ENCODE peak calls at places on chromosomes 1 and 21, in four cellular contexts. One of them, this sample, is unnamed.

GRCh38 chr1:198913667-198914066 is 274.8 kb downstream of the PTPRC start:
- DNase-seq in HL-60: no peak
- DNase-seq in K562: no peak
- DNase-seq in GM12878: no peak
- DNase-seq in this sample: no peak

GRCh38 chr1:116854294-116854693 is 55.4 kb upstream of the PTGFRN start:
- DNase-seq in HL-60: no peak
- DNase-seq in K562: no peak
- DNase-seq in GM12878: no peak
- DNase-seq in this sample: no peak

GRCh38 chr1:86015375-86015774 is 141.2 kb downstream of the COL24A1 start:
- DNase-seq in HL-60: no peak
- DNase-seq in K562: no peak
- DNase-seq in GM12878: no peak
- DNase-seq in this sample: no peak

GRCh38 chr1:58932820-58933598 is 149.2 kb upstream of the JUN start:
- DNase-seq in HL-60: peak
- DNase-seq in K562: no peak
- DNase-seq in GM12878: no peak
- DNase-seq in this sample: no peak

GRCh38 chr21:16195476-16195875 is 465.7 kb downstream of the USP25 start:
- DNase-seq in HL-60: no peak
- DNase-seq in K562: no peak
- DNase-seq in GM12878: no peak
- DNase-seq in this sample: no peak

GRCh38 chr1:26278835-26279597 is 870 bp upstream of the SH3BGRL3 start:
- DNase-seq in HL-60: no peak
- DNase-seq in K562: peak
- DNase-seq in GM12878: no peak
- DNase-seq in this sample: no peak

GRCh38 chr1:54850737-54851136 is 36.3 kb downstream of the DHCR24 start:
- DNase-seq in HL-60: no peak
- DNase-seq in K562: no peak
- DNase-seq in GM12878: no peak
- DNase-seq in this sample: no peak

GRCh38 chr21:33374080-33374873 is 28.9 kb upstream of the IFNGR2 start:
- DNase-seq in HL-60: no peak
- DNase-seq in K562: no peak
- DNase-seq in GM12878: no peak
- DNase-seq in this sample: no peak

GRCh38 chr1:226649780-226650179 is 89.3 kb downstream of the ITPKB start:
- DNase-seq in HL-60: no peak
- DNase-seq in K562: peak
- DNase-seq in GM12878: no peak
- DNase-seq in this sample: no peak

GRCh38 chr1:46517932-46518498 is 28.4 kb downstream of the DMBX1 start:
- DNase-seq in HL-60: no peak
- DNase-seq in K562: no peak
- DNase-seq in GM12878: no peak
- DNase-seq in this sample: no peak

DNA sequence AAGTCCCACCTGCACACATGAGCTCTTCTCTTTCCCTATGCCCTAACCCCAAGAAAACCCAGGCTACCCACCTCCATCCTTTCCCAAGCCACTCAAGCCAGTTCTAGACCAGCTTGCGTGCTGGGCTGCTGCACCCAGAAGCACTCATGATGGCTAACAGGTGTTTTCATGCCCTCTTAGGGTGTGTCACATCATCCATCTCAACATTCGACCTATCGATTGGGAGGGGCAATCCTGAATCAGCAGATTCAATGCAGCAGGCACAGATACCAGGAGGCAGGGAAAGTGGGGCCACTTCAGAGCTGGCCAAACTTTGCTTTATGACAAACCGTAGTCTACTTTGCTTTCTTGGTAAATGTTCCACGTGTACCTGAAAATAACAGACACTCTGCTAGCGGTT is 6.6 kb upstream of the PRMT2 start:
- DNase-seq in HL-60: no peak
- DNase-seq in K562: no peak
- DNase-seq in GM12878: no peak
- DNase-seq in this sample: no peak
- TF ChIP-seq SPI1 in HL-60: no peak
- TF ChIP-seq SPI1 in K562: no peak
- TF ChIP-seq SPI1 in GM12878: no peak
- TF ChIP-seq SPI1 in this sample: no peak

DNA sequence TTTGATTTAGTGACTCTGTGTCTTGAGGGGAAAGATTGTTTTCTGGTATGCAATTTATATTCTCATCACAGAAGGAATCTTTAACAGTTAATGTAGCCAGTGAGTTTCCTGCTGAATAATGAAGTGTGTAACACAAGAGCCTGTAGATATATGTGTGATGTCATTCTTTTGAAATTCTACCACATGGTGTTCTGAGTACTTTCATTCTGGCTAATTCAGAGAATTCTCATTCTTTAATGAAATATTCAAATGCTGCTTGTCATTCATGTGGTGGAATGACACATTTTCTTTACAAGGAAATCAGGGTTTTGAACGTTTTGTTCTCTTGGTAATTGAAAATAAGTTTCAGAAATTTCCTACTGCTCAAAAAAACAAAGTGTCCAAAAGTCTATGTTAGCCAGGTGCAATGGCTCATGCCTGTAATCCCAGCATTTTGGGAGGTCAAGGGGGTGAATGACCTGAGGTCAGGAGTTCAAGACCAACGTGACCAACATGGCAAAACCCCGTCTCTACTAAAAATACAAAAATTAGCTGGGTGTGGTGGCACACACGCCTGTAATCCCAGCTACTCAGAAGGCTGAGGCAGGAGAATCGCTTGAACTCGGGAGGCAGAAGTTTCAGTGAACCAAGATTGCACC is 79.6 kb downstream of the MAP3K21 start:
- DNase-seq in HL-60: no peak
- DNase-seq in K562: no peak
- DNase-seq in GM12878: peak
- DNase-seq in this sample: no peak
- TF ChIP-seq SPI1 in HL-60: no peak
- TF ChIP-seq SPI1 in K562: no peak
- TF ChIP-seq SPI1 in GM12878: no peak
- TF ChIP-seq SPI1 in this sample: no peak

DNA sequence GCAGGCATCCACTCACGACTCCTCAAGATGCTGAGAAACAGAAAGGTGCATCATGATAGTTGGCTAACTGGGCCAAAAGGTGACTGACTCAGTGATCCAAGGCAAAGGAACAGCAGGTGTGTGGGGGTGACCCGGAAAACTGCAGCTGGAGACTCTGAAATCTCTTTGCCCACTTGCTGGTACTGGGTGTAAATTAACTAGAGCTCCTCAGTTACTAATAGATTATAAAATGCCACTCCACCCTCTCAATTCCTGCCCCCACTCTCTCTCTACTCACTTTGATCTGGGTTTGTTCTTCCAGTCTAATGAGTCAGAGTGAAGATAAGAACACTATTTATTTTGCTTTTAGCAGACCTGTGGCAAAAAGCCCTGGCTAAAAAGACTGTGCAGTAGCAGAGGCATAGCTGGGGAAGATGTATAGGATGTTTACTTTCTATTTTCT is 7.2 kb upstream of the PIGC start:
- DNase-seq in HL-60: no peak
- DNase-seq in K562: no peak
- DNase-seq in GM12878: no peak
- DNase-seq in this sample: no peak
- TF ChIP-seq SPI1 in HL-60: no peak
- TF ChIP-seq SPI1 in K562: no peak
- TF ChIP-seq SPI1 in GM12878: no peak
- TF ChIP-seq SPI1 in this sample: no peak

DNA sequence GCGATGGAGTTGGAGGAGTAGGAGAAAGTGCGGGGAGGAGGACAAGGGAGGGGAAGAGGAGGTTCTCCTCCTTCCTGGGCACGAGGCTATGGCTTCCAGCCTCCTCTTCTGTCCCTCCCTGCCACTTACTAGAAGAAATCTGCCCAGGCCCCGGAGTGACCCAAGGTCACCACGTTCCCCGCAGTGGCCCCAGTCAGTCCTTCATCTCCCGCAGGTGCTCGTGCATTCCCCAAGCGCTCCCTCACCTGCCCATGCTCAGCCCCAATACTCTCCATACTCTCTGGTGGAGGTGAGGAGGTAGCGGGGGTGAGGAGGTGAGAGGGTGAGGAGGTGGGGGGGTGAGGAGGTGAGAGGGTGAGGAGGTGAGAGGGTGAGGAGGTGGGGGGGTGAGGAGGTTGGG is 85.4 kb downstream of the CCDC185 start:
- DNase-seq in HL-60: no peak
- DNase-seq in K562: no peak
- DNase-seq in GM12878: no peak
- DNase-seq in this sample: no peak
- TF ChIP-seq SPI1 in HL-60: no peak
- TF ChIP-seq SPI1 in K562: no peak
- TF ChIP-seq SPI1 in GM12878: no peak
- TF ChIP-seq SPI1 in this sample: no peak

DNA sequence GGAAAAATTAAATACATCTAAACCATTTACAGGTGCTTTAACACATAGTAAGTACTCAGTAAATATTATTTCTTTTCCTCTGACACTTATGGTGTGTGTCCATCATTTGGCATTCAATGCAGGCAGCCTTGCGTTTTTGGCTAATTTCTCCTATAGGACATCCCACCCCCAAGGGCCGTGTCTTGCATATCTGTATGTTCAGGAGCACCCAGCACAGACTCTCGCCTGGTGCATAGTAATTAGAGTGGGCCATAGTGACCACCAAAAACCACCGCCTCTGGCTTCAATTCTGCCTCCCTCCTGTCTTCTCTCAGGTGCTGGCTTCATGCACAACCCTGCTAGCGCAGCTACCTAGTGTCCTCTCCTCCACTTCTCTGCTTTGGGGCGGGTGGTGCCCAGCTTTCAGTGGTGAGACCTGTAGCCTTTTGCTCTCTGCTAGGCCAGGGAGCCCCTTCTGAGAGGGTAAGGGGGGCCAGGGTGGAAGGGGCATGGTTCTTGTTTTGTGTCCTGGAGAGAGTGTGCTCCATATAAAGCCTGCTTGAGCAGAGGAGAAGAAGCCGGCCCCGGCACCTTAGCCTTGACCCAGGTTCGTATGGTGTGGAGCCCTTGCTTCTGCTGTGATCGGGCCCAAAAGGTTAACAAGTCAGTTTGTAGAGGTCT is 33.4 kb downstream of the BATF3 start:
- DNase-seq in HL-60: no peak
- DNase-seq in K562: no peak
- DNase-seq in GM12878: no peak
- DNase-seq in this sample: no peak
- TF ChIP-seq SPI1 in HL-60: no peak
- TF ChIP-seq SPI1 in K562: no peak
- TF ChIP-seq SPI1 in GM12878: no peak
- TF ChIP-seq SPI1 in this sample: no peak

DNA sequence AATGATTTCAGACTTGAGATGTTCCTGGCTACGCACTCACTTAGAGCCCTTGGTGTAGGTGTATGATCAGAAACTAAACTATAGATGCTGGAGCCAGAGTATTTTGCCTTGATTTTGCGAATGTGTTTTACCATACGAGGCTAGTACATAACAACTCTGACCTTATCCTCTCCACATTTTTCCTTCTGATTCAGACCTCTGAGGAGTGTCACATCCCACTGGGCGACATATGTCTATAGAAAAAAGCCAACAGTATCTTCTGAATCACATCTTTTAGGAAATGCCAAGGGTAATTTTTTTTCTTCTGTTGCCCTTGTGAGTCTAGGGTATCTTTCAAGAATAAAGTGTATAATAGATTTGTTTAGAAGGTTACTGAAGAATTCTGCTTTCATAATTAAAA is 49.6 kb downstream of the AK4 start:
- DNase-seq in HL-60: no peak
- DNase-seq in K562: no peak
- DNase-seq in GM12878: no peak
- DNase-seq in this sample: no peak
- TF ChIP-seq SPI1 in HL-60: no peak
- TF ChIP-seq SPI1 in K562: no peak
- TF ChIP-seq SPI1 in GM12878: no peak
- TF ChIP-seq SPI1 in this sample: no peak

GRCh38 chr1:231279683-231280082 is 38.7 kb downstream of the GNPAT start:
- DNase-seq in HL-60: peak
- DNase-seq in K562: no peak
- DNase-seq in GM12878: no peak
- DNase-seq in this sample: no peak

GRCh38 chr1:231284441-231284840 is 43.4 kb downstream of the GNPAT start:
- DNase-seq in HL-60: no peak
- DNase-seq in K562: no peak
- DNase-seq in GM12878: no peak
- DNase-seq in this sample: no peak

GRCh38 chr1:231278100-231278790 is 37.2 kb downstream of the GNPAT start:
- DNase-seq in HL-60: no peak
- DNase-seq in K562: no peak
- DNase-seq in GM12878: no peak
- DNase-seq in this sample: no peak

GRCh38 chr1:231274119-231274825 is 33.3 kb downstream of the GNPAT start:
- DNase-seq in HL-60: no peak
- DNase-seq in K562: no peak
- DNase-seq in GM12878: no peak
- DNase-seq in this sample: no peak

GRCh38 chr1:231279081-231279480 is 38.1 kb downstream of the GNPAT start:
- DNase-seq in HL-60: no peak
- DNase-seq in K562: no peak
- DNase-seq in GM12878: no peak
- DNase-seq in this sample: no peak
- TF ChIP-seq SPI1 in HL-60: no peak
- TF ChIP-seq SPI1 in K562: no peak
- TF ChIP-seq SPI1 in GM12878: no peak
- TF ChIP-seq SPI1 in this sample: no peak

This sample was measured in GM12891.